ENCODE peak calls at places on chromosomes 16 and 17, in four cellular contexts. O is HepG2, M is K562, R is GM12878. X is an unnamed sample.

GRCh38 chr16:19707699-19708497 is 10.1 kb downstream of the KNOP1 start:
- DNase-seq in M (peak; percentile 37), O (no peak), R (no peak), X (peak; percentile 47)

GRCh38 chr17:8851600-8851999 is 15.9 kb downstream of the PIK3R6 start:
- DNase-seq in M (no peak), O (no peak), R (no peak), X (no peak)

GRCh38 chr17:40498281-40499084 is 2.9 kb downstream of the TNS4 start:
- DNase-seq in R (no peak), M (no peak), O (no peak), X (no peak)

GRCh38 chr17:65287040-65287439 is 149.9 kb downstream of the RGS9 start:
- DNase-seq in O (no peak), R (no peak), M (no peak), X (no peak)

GRCh38 chr16:57725077-57725953 is 10.3 kb upstream of the KATNB1 start:
- DNase-seq in M (no peak), O (no peak), R (no peak), X (no peak)

GRCh38 chr17:37672545-37673078 is 29.4 kb upstream of the DDX52 start:
- DNase-seq in M (no peak), R (no peak), O (no peak), X (no peak)

GRCh38 chr16:7713244-7713643 is 380.6 kb downstream of the RBFOX1 start:
- DNase-seq in R (no peak), O (no peak), M (no peak), X (no peak)

GRCh38 chr16:71540-72341 is 690 bp downstream of the RHBDF1 start:
- DNase-seq in O (peak; percentile 41), M (peak; percentile 51), R (no peak), X (peak; percentile 97)

GRCh38 chr16:89357460-89357859 is 132.9 kb downstream of the ANKRD11 start:
- DNase-seq in R (no peak), M (no peak), O (no peak), X (peak; percentile 55)

GRCh38 chr16:16148755-16149154 is 74.5 kb downstream of the ABCC6 start:
- DNase-seq in M (no peak), R (no peak), O (no peak), X (no peak)

GRCh38 chr16:16149710-16150116 is 73.6 kb downstream of the ABCC6 start:
- DNase-seq in M (no peak), R (no peak), O (peak; percentile 76), X (no peak)

GRCh38 chr16:16151315-16151714 is 72.0 kb downstream of the ABCC6 start:
- DNase-seq in M (no peak), R (no peak), O (no peak), X (no peak)

GRCh38 chr16:16150878-16151152 is 72.5 kb downstream of the ABCC6 start:
- DNase-seq in O (no peak), R (no peak), M (no peak), X (no peak)

GRCh38 chr16:16150117-16150877 is 73.0 kb downstream of the ABCC6 start:
- DNase-seq in M (no peak), R (no peak), O (no peak), X (peak; percentile 28)
- TF ChIP-seq CREB1 in M (no peak), R (no peak), O (no peak), X (no peak)

GRCh38 chr17:27496005-27496404 is 39.8 kb downstream of the KSR1 start:
- DNase-seq in O (no peak), R (no peak), M (no peak), X (no peak)
- H4K20me1 ChIP-seq in O (no peaks in the 10 kb centered on the region), R (no peaks in the 10 kb centered on the region), M (no peaks in the 10 kb centered on the region), X (no peaks in the 10 kb centered on the region)

GRCh38 chr16:47018223-47018891 is 44.9 kb upstream of the DNAJA2 start:
- DNase-seq in R (peak; percentile 98), M (peak; percentile 61), O (peak; percentile 73), X (peak; percentile 76)
- TF ChIP-seq JUNB in R (no peak), M (no peak), O (no peak), X (no peak)

GRCh38 chr17:17848311-17848710 is 11.5 kb upstream of the SREBF1 start:
- DNase-seq in M (no peak), O (no peak), R (no peak), X (no peak)

GRCh38 chr17:17849863-17850373 is 13.1 kb upstream of the SREBF1 start:
- DNase-seq in R (peak; percentile 32), O (peak; percentile 62), M (peak; percentile 80), X (peak; percentile 63)

GRCh38 chr17:17851101-17851500 is 14.3 kb upstream of the SREBF1 start:
- DNase-seq in M (no peak), O (no peak), R (no peak), X (no peak)

GRCh38 chr17:17847726-17848125 is 10.9 kb upstream of the SREBF1 start:
- DNase-seq in O (no peak), M (no peak), R (no peak), X (no peak)

GRCh38 chr17:17849147-17849820 is 12.5 kb upstream of the SREBF1 start:
- DNase-seq in O (peak; percentile 66), R (peak; percentile 55), M (peak; percentile 55), X (no peak)
- TF ChIP-seq CREB1 in O (no peak), R (no peak), M (no peak), X (no peak)